ENCODE peak calls at places on chromosome 1, in six cellular contexts. U is epithelial cell of esophagus, G is COR-L47, E is NCI-H460, K is HAP-1, V is neural crest cell. C is an unnamed sample.

GRCh38 chr1:109523706-109524105 is 14.2 kb upstream of the AMIGO1 start:
- DNase-seq in U (no peak), G (no peak), E (no peak), K (no peak), V (no peak), C (no peak)

GRCh38 chr1:178768423-178768822 is 43.4 kb downstream of the RALGPS2 start:
- DNase-seq in U (peak), G (peak), E (peak), K (peak), V (no peak), C (no peak)

GRCh38 chr1:71147637-71148360 is 67.0 kb upstream of the ZRANB2 start:
- DNase-seq in U (no peak), G (no peak), E (no peak), K (no peak), V (no peak), C (no peak)

GRCh38 chr1:235050911-235051360 is 77.7 kb downstream of the TOMM20 start:
- DNase-seq in U (peak), G (no peak), E (no peak), K (peak), V (no peak), C (no peak)

GRCh38 chr1:152640351-152640750 is 17.4 kb upstream of the LCE3A start:
- DNase-seq in U (no peak), G (no peak), E (no peak), K (no peak), V (no peak), C (no peak)

GRCh38 chr1:18256318-18257235 is 149.0 kb downstream of the IGSF21 start:
- DNase-seq in U (peak), G (peak), E (peak), K (peak), V (peak), C (no peak)

GRCh38 chr1:213194383-213194782 is 143.3 kb downstream of the RPS6KC1 start:
- DNase-seq in U (no peak), G (no peak), E (no peak), K (no peak), V (no peak), C (no peak)

GRCh38 chr1:170313306-170313705 is 167.5 kb downstream of the NTMT2 start:
- DNase-seq in U (no peak), G (no peak), E (no peak), K (no peak), V (no peak), C (no peak)

GRCh38 chr1:63721531-63722189 is 52.2 kb upstream of the ROR1 start:
- DNase-seq in U (peak), G (peak), E (no peak), K (no peak), V (no peak), C (no peak)

GRCh38 chr1:50705699-50706098 is 254.4 kb downstream of the FAF1 start:
- DNase-seq in U (peak), G (no peak), E (no peak), K (no peak), V (no peak), C (no peak)

GRCh38 chr1:202932476-202932875 is 5.4 kb upstream of the KLHL12 start:
- DNase-seq in U (no peak), G (no peak), E (no peak), K (no peak), V (no peak), C (no peak)

GRCh38 chr1:73886721-73887120 is 311.3 kb downstream of the LRRIQ3 start:
- DNase-seq in U (no peak), G (peak), E (no peak), K (no peak), V (no peak), C (no peak)

GRCh38 chr1:226605573-226605950 is 57.0 kb downstream of the STUM start:
- DNase-seq in U (no peak), G (no peak), E (no peak), K (no peak), V (no peak), C (no peak)

GRCh38 chr1:14896381-14897079 is 257.0 kb upstream of the TMEM51 start:
- DNase-seq in U (no peak), G (no peak), E (no peak), K (no peak), V (no peak), C (no peak)

GRCh38 chr1:225772848-225773247 is 4.8 kb upstream of the SRP9 start:
- DNase-seq in U (peak), G (no peak), E (no peak), K (no peak), V (no peak), C (no peak)

GRCh38 chr1:12049625-12050024 is 13.5 kb upstream of the TNFRSF8 start:
- DNase-seq in U (no peak), G (peak), E (no peak), K (no peak), V (no peak), C (no peak)